ENCODE peak calls at places on chromosome 17, in five cellular contexts. One of them, this sample, is unnamed.

GRCh38 chr17:40316571-40317344 is 7.8 kb downstream of the RARA start:
- DNase-seq in pancreas: peak
- DNase-seq in CD4-positive, alpha-beta T cell: no peak
- DNase-seq in activated B cell treated with CpG ODN at 0.5 μM for 24 hours: no peak
- DNase-seq in cardiac fibroblast: peak
- DNase-seq in this sample: peak

GRCh38 chr17:65297384-65297783 is 160.2 kb downstream of the RGS9 start:
- DNase-seq in pancreas: no peak
- DNase-seq in CD4-positive, alpha-beta T cell: no peak
- DNase-seq in activated B cell treated with CpG ODN at 0.5 μM for 24 hours: no peak
- DNase-seq in cardiac fibroblast: peak
- DNase-seq in this sample: no peak

GRCh38 chr17:83024205-83024971 is 55.0 kb upstream of the METRNL start:
- DNase-seq in pancreas: no peak
- DNase-seq in CD4-positive, alpha-beta T cell: no peak
- DNase-seq in activated B cell treated with CpG ODN at 0.5 μM for 24 hours: no peak
- DNase-seq in cardiac fibroblast: no peak
- DNase-seq in this sample: no peak

GRCh38 chr17:47630614-47631013 is 19.1 kb upstream of the KPNB1 start:
- DNase-seq in pancreas: no peak
- DNase-seq in CD4-positive, alpha-beta T cell: no peak
- DNase-seq in activated B cell treated with CpG ODN at 0.5 μM for 24 hours: no peak
- DNase-seq in cardiac fibroblast: no peak
- DNase-seq in this sample: no peak

GRCh38 chr17:965311-965989 is 14.1 kb downstream of the NXN start:
- DNase-seq in pancreas: no peak
- DNase-seq in CD4-positive, alpha-beta T cell: no peak
- DNase-seq in activated B cell treated with CpG ODN at 0.5 μM for 24 hours: no peak
- DNase-seq in cardiac fibroblast: no peak
- DNase-seq in this sample: no peak

GRCh38 chr17:53924530-53925455 is 102.1 kb downstream of the KIF2B start:
- DNase-seq in pancreas: no peak
- DNase-seq in CD4-positive, alpha-beta T cell: no peak
- DNase-seq in activated B cell treated with CpG ODN at 0.5 μM for 24 hours: no peak
- DNase-seq in cardiac fibroblast: no peak
- DNase-seq in this sample: no peak

GRCh38 chr17:70945386-70945785 is 776.1 kb downstream of the KCNJ2 start:
- DNase-seq in pancreas: no peak
- DNase-seq in CD4-positive, alpha-beta T cell: no peak
- DNase-seq in activated B cell treated with CpG ODN at 0.5 μM for 24 hours: no peak
- DNase-seq in cardiac fibroblast: peak
- DNase-seq in this sample: no peak

GRCh38 chr17:82288602-82288927 is 15.1 kb upstream of the CSNK1D start:
- DNase-seq in pancreas: no peak
- DNase-seq in CD4-positive, alpha-beta T cell: no peak
- DNase-seq in activated B cell treated with CpG ODN at 0.5 μM for 24 hours: no peak
- DNase-seq in cardiac fibroblast: no peak
- DNase-seq in this sample: no peak

GRCh38 chr17:5226940-5227878 is 7.5 kb downstream of the SCIMP start:
- DNase-seq in pancreas: no peak
- DNase-seq in CD4-positive, alpha-beta T cell: no peak
- DNase-seq in activated B cell treated with CpG ODN at 0.5 μM for 24 hours: no peak
- DNase-seq in cardiac fibroblast: no peak
- DNase-seq in this sample: no peak

GRCh38 chr17:19005789-19006430 is 1.3 kb upstream of the FAM83G start:
- DNase-seq in pancreas: peak
- DNase-seq in CD4-positive, alpha-beta T cell: no peak
- DNase-seq in activated B cell treated with CpG ODN at 0.5 μM for 24 hours: no peak
- DNase-seq in cardiac fibroblast: no peak
- DNase-seq in this sample: no peak

GRCh38 chr17:27345141-27345904 is 51.4 kb downstream of the WSB1 start:
- DNase-seq in pancreas: peak
- DNase-seq in CD4-positive, alpha-beta T cell: no peak
- DNase-seq in activated B cell treated with CpG ODN at 0.5 μM for 24 hours: no peak
- DNase-seq in cardiac fibroblast: peak
- DNase-seq in this sample: no peak

GRCh38 chr17:77354420-77354720 is 213.6 kb downstream of the SEC14L1 start:
- DNase-seq in pancreas: no peak
- DNase-seq in CD4-positive, alpha-beta T cell: no peak
- DNase-seq in activated B cell treated with CpG ODN at 0.5 μM for 24 hours: no peak
- DNase-seq in cardiac fibroblast: no peak
- DNase-seq in this sample: no peak

GRCh38 chr17:47872651-47873161 is 21.7 kb upstream of the SP6 start:
- DNase-seq in pancreas: no peak
- DNase-seq in CD4-positive, alpha-beta T cell: no peak
- DNase-seq in activated B cell treated with CpG ODN at 0.5 μM for 24 hours: no peak
- DNase-seq in cardiac fibroblast: no peak
- DNase-seq in this sample: no peak

GRCh38 chr17:82168568-82168967 is 44.1 kb downstream of the CCDC57 start:
- DNase-seq in pancreas: no peak
- DNase-seq in CD4-positive, alpha-beta T cell: no peak
- DNase-seq in activated B cell treated with CpG ODN at 0.5 μM for 24 hours: no peak
- DNase-seq in cardiac fibroblast: no peak
- DNase-seq in this sample: no peak

GRCh38 chr17:7191571-7192270 is 12.6 kb upstream of the ASGR1 start:
- DNase-seq in pancreas: peak
- DNase-seq in CD4-positive, alpha-beta T cell: no peak
- DNase-seq in activated B cell treated with CpG ODN at 0.5 μM for 24 hours: no peak
- DNase-seq in cardiac fibroblast: peak
- DNase-seq in this sample: peak

GRCh38 chr17:72145972-72146755 is 25.3 kb downstream of the SOX9 start:
- DNase-seq in pancreas: no peak
- DNase-seq in CD4-positive, alpha-beta T cell: no peak
- DNase-seq in activated B cell treated with CpG ODN at 0.5 μM for 24 hours: no peak
- DNase-seq in cardiac fibroblast: no peak
- DNase-seq in this sample: no peak

GRCh38 chr17:60006160-60006559 is 41.6 kb upstream of the RNFT1 start:
- DNase-seq in pancreas: no peak
- DNase-seq in CD4-positive, alpha-beta T cell: no peak
- DNase-seq in activated B cell treated with CpG ODN at 0.5 μM for 24 hours: no peak
- DNase-seq in cardiac fibroblast: no peak
- DNase-seq in this sample: no peak

GRCh38 chr17:44930667-44931066 is 15.4 kb upstream of the GFAP start:
- DNase-seq in pancreas: no peak
- DNase-seq in CD4-positive, alpha-beta T cell: no peak
- DNase-seq in activated B cell treated with CpG ODN at 0.5 μM for 24 hours: no peak
- DNase-seq in cardiac fibroblast: no peak
- DNase-seq in this sample: no peak

GRCh38 chr17:77379837-77380236 is 239.1 kb downstream of the SEC14L1 start:
- DNase-seq in pancreas: no peak
- DNase-seq in CD4-positive, alpha-beta T cell: no peak
- DNase-seq in activated B cell treated with CpG ODN at 0.5 μM for 24 hours: no peak
- DNase-seq in cardiac fibroblast: no peak
- DNase-seq in this sample: no peak

GRCh38 chr17:39002991-39003715 is 36.0 kb upstream of the FBXO47 start:
- DNase-seq in pancreas: no peak
- DNase-seq in CD4-positive, alpha-beta T cell: peak
- DNase-seq in activated B cell treated with CpG ODN at 0.5 μM for 24 hours: no peak
- DNase-seq in cardiac fibroblast: peak
- DNase-seq in this sample: no peak

GRCh38 chr17:45355087-45355486 is 38.3 kb upstream of the MAP3K14 start:
- DNase-seq in pancreas: no peak
- DNase-seq in CD4-positive, alpha-beta T cell: no peak
- DNase-seq in activated B cell treated with CpG ODN at 0.5 μM for 24 hours: peak
- DNase-seq in cardiac fibroblast: no peak
- DNase-seq in this sample: no peak

GRCh38 chr17:42913527-42913926 is 12.9 kb downstream of the G6PC1 start:
- DNase-seq in pancreas: no peak
- DNase-seq in CD4-positive, alpha-beta T cell: no peak
- DNase-seq in activated B cell treated with CpG ODN at 0.5 μM for 24 hours: no peak
- DNase-seq in cardiac fibroblast: no peak
- DNase-seq in this sample: no peak

GRCh38 chr17:58028591-58028990 is 21.5 kb upstream of the SRSF1 start:
- DNase-seq in pancreas: no peak
- DNase-seq in CD4-positive, alpha-beta T cell: no peak
- DNase-seq in activated B cell treated with CpG ODN at 0.5 μM for 24 hours: no peak
- DNase-seq in cardiac fibroblast: no peak
- DNase-seq in this sample: no peak

GRCh38 chr17:55187371-55187770 is 77.4 kb upstream of the HLF start:
- DNase-seq in pancreas: no peak
- DNase-seq in CD4-positive, alpha-beta T cell: no peak
- DNase-seq in activated B cell treated with CpG ODN at 0.5 μM for 24 hours: no peak
- DNase-seq in cardiac fibroblast: peak
- DNase-seq in this sample: no peak

GRCh38 chr17:77145635-77146632 is 5.2 kb downstream of the SEC14L1 start:
- DNase-seq in pancreas: peak
- DNase-seq in CD4-positive, alpha-beta T cell: no peak
- DNase-seq in activated B cell treated with CpG ODN at 0.5 μM for 24 hours: no peak
- DNase-seq in cardiac fibroblast: peak
- DNase-seq in this sample: peak

GRCh38 chr17:76053230-76054111 is 18.8 kb downstream of the SRP68 start:
- DNase-seq in pancreas: no peak
- DNase-seq in CD4-positive, alpha-beta T cell: no peak
- DNase-seq in activated B cell treated with CpG ODN at 0.5 μM for 24 hours: no peak
- DNase-seq in cardiac fibroblast: peak
- DNase-seq in this sample: peak

GRCh38 chr17:7176870-7177209 is 2.3 kb downstream of the ASGR1 start:
- DNase-seq in pancreas: no peak
- DNase-seq in CD4-positive, alpha-beta T cell: no peak
- DNase-seq in activated B cell treated with CpG ODN at 0.5 μM for 24 hours: no peak
- DNase-seq in cardiac fibroblast: peak
- DNase-seq in this sample: no peak

GRCh38 chr17:49646391-49647255 is 31.3 kb downstream of the SPOP start:
- DNase-seq in pancreas: no peak
- DNase-seq in CD4-positive, alpha-beta T cell: no peak
- DNase-seq in activated B cell treated with CpG ODN at 0.5 μM for 24 hours: no peak
- DNase-seq in cardiac fibroblast: peak
- DNase-seq in this sample: peak

GRCh38 chr17:50307654-50308053 is 33.4 kb downstream of the TMEM92 start:
- DNase-seq in pancreas: no peak
- DNase-seq in CD4-positive, alpha-beta T cell: no peak
- DNase-seq in activated B cell treated with CpG ODN at 0.5 μM for 24 hours: no peak
- DNase-seq in cardiac fibroblast: no peak
- DNase-seq in this sample: no peak

GRCh38 chr17:16243811-16244567 is 27.0 kb downstream of the PIGL start:
- DNase-seq in pancreas: no peak
- DNase-seq in CD4-positive, alpha-beta T cell: no peak
- DNase-seq in activated B cell treated with CpG ODN at 0.5 μM for 24 hours: no peak
- DNase-seq in cardiac fibroblast: no peak
- DNase-seq in this sample: no peak

GRCh38 chr17:17445925-17446665 is 30.7 kb upstream of the MED9 start:
- DNase-seq in pancreas: no peak
- DNase-seq in CD4-positive, alpha-beta T cell: no peak
- DNase-seq in activated B cell treated with CpG ODN at 0.5 μM for 24 hours: no peak
- DNase-seq in cardiac fibroblast: peak
- DNase-seq in this sample: peak
- TF ChIP-seq CTCF in pancreas: no peak
- TF ChIP-seq CTCF in CD4-positive, alpha-beta T cell: no peak
- TF ChIP-seq CTCF in activated B cell treated with CpG ODN at 0.5 μM for 24 hours: no peak
- TF ChIP-seq CTCF in cardiac fibroblast: no peak
- TF ChIP-seq CTCF in this sample: no peak

DNA sequence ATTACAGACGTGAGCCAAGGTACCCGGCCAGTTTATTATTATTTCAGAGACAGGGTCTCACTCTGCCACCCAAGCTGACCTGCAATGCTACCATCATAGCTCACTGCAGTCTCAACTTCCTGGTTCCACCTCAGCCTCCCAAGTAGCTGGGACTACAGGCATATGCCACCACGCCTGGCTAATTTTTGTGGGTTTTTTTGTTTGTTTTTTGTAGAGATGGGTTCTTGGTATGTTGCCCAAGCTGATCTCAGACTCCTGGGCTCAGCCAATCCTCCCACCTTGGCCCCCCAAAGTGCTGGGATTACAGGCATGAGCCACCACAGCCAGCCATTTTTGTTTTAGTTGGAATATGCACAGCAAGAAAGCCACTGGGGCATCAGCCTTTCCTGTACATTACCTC is 115.7 kb downstream of the MRM1 start:
- DNase-seq in pancreas: no peak
- DNase-seq in CD4-positive, alpha-beta T cell: no peak
- DNase-seq in activated B cell treated with CpG ODN at 0.5 μM for 24 hours: no peak
- DNase-seq in cardiac fibroblast: no peak
- DNase-seq in this sample: no peak
- TF ChIP-seq CTCF in pancreas: no peak
- TF ChIP-seq CTCF in CD4-positive, alpha-beta T cell: no peak
- TF ChIP-seq CTCF in activated B cell treated with CpG ODN at 0.5 μM for 24 hours: no peak
- TF ChIP-seq CTCF in cardiac fibroblast: no peak
- TF ChIP-seq CTCF in this sample: no peak

GRCh38 chr17:79702071-79702470 is 28.7 kb upstream of the ENPP7 start:
- DNase-seq in pancreas: no peak
- DNase-seq in CD4-positive, alpha-beta T cell: no peak
- DNase-seq in activated B cell treated with CpG ODN at 0.5 μM for 24 hours: no peak
- DNase-seq in cardiac fibroblast: no peak
- DNase-seq in this sample: no peak
- TF ChIP-seq CTCF in pancreas: no peak
- TF ChIP-seq CTCF in CD4-positive, alpha-beta T cell: no peak
- TF ChIP-seq CTCF in activated B cell treated with CpG ODN at 0.5 μM for 24 hours: no peak
- TF ChIP-seq CTCF in cardiac fibroblast: no peak
- TF ChIP-seq CTCF in this sample: no peak

DNA sequence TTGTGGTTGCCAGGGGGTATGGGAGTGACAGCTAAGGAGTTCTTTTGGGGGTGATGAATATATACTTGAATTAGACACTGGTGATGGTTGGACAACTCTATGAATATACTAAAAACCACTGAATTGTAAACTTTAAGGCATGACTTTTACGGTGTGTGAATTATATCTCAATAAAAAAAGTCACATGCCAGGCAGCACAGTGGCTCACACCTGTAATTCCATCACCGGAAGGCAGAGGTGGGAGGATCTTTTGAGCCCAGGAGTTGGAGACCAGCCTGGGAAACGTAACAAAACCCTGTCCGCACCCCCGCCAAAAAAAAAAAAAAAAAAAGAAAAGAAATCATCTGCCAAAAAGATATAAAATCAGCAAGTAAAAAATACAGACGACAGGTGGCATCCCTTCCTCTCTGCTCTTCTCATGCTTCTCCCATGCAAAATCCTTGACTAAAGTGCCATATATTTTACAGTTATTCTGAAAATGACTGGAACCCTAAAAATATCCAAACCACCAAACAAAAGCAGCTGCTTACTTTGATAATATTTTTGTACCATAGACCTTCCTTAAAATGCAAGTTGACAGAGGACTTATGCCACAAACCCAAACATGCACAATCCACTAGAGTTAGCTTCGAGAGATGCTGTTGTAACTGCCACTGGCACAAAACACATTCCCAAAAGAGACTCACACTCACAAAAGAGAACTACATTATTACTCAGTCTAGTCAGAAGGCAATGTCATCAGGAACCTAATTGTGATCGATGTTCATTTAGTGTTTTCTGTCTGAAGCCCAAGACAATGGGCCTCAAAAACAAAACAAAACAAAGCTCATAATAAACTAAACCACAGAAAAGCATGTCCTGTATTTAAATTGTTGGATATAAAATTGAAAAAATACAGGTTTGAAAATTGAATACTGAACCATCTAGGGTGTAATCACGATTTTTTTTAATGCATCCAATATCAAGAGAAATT is 2.5 kb downstream of the CRLF3 start:
- DNase-seq in pancreas: no peak
- DNase-seq in CD4-positive, alpha-beta T cell: no peak
- DNase-seq in activated B cell treated with CpG ODN at 0.5 μM for 24 hours: no peak
- DNase-seq in cardiac fibroblast: no peak
- DNase-seq in this sample: no peak
- TF ChIP-seq CTCF in pancreas: no peak
- TF ChIP-seq CTCF in CD4-positive, alpha-beta T cell: no peak
- TF ChIP-seq CTCF in activated B cell treated with CpG ODN at 0.5 μM for 24 hours: no peak
- TF ChIP-seq CTCF in cardiac fibroblast: no peak
- TF ChIP-seq CTCF in this sample: no peak

GRCh38 chr17:78828470-78829185 is 12.0 kb downstream of the USP36 start:
- DNase-seq in pancreas: no peak
- DNase-seq in CD4-positive, alpha-beta T cell: no peak
- DNase-seq in activated B cell treated with CpG ODN at 0.5 μM for 24 hours: no peak
- DNase-seq in cardiac fibroblast: peak
- DNase-seq in this sample: peak
- TF ChIP-seq CTCF in pancreas: no peak
- TF ChIP-seq CTCF in CD4-positive, alpha-beta T cell: no peak
- TF ChIP-seq CTCF in activated B cell treated with CpG ODN at 0.5 μM for 24 hours: no peak
- TF ChIP-seq CTCF in cardiac fibroblast: peak
- TF ChIP-seq CTCF in this sample: no peak